ENCODE peak calls at places on chromosomes 6 and 20, in seven cellular contexts. F is CD8-positive, alpha-beta T cell; U is heart left ventricle; B is astrocyte; Z is Peyer's patch; K is cardiac muscle cell; N is IMR-90. M is an unnamed sample. For H3K36me3 and H3K9me3, the result is how much of the 10 kb centered on the place peaks cover.

GRCh38 chr6:129543981-129544380 is 166.0 kb downstream of the ARHGAP18 start:
- DNase-seq in K (no peak), B (peak), Z (no peak), F (no peak), U (no peak), N (peak), M (no peak)

GRCh38 chr6:129890164-129890563 is 29.0 kb upstream of the TMEM244 start:
- DNase-seq in N (peak), B (peak), K (no peak), F (no peak), U (no peak), Z (no peak), M (peak)

GRCh38 chr6:113674075-113674474 is 183.1 kb upstream of the MARCKS start:
- DNase-seq in F (no peak), Z (no peak), K (no peak), B (no peak), U (no peak), N (no peak), M (no peak)

GRCh38 chr6:151963001-151963400 is 155.5 kb downstream of the ESR1 start:
- DNase-seq in F (no peak), Z (no peak), K (no peak), U (no peak), N (no peak), B (no peak), M (no peak)

GRCh38 chr20:24149881-24150307 is 161.3 kb upstream of the GGTLC1 start:
- DNase-seq in F (no peak), Z (no peak), U (no peak), K (peak), B (no peak), N (no peak), M (no peak)

GRCh38 chr6:147077251-147077650 is 127.0 kb upstream of the STXBP5 start:
- DNase-seq in U (no peak), K (no peak), F (no peak), B (no peak), Z (no peak), N (no peak), M (no peak)

GRCh38 chr6:111523484-111524166 is 40.6 kb upstream of the REV3L start:
- DNase-seq in N (no peak), B (no peak), U (no peak), F (no peak), Z (no peak), K (no peak), M (no peak)

GRCh38 chr6:130708338-130708737 is 118.9 kb upstream of the SMLR1 start:
- DNase-seq in Z (no peak), K (no peak), F (no peak), U (no peak), B (no peak), N (peak), M (peak)

GRCh38 chr20:2701671-2702081 is 9.1 kb downstream of the EBF4 start:
- DNase-seq in K (no peak), B (no peak), Z (no peak), F (no peak), N (no peak), U (no peak), M (no peak)

GRCh38 chr6:36386495-36387439 is 702 bp downstream of the ETV7 start:
- DNase-seq in N (peak), F (no peak), U (peak), K (no peak), Z (peak), B (peak), M (peak)

GRCh38 chr6:132357120-132357519 is 44.2 kb downstream of the MOXD1 start:
- DNase-seq in U (no peak), Z (no peak), F (no peak), B (peak), N (peak), K (no peak), M (no peak)

GRCh38 chr6:107652526-107653182 is 162.7 kb downstream of the SOBP start:
- DNase-seq in U (no peak), F (no peak), B (no peak), K (no peak), N (no peak), Z (no peak), M (peak)

GRCh38 chr6:170438402-170438753 is 114.7 kb downstream of the PSMB1 start:
- DNase-seq in U (peak), K (peak), B (peak), Z (peak), N (peak), F (no peak), M (peak)

GRCh38 chr6:132961122-132961521 is 146.8 kb downstream of the RPS12 start:
- DNase-seq in Z (no peak), B (peak), N (peak), F (no peak), U (no peak), K (no peak), M (peak)

GRCh38 chr6:164832410-164832809 is 477.0 kb downstream of the C6orf118 start:
- DNase-seq in U (no peak), F (no peak), N (no peak), K (no peak), Z (no peak), B (no peak), M (no peak)

GRCh38 chr6:15793288-15793687 is 130.5 kb upstream of the DTNBP1 start:
- DNase-seq in F (no peak), B (peak), K (no peak), U (peak), Z (no peak), N (peak), M (peak)

GRCh38 chr6:112929661-112930060 is 582.5 kb downstream of the RFPL4B start:
- DNase-seq in U (no peak), B (peak), Z (no peak), K (no peak), N (no peak), F (no peak), M (no peak)

GRCh38 chr6:112636650-112637260 is 289.6 kb downstream of the RFPL4B start:
- DNase-seq in B (peak), Z (no peak), N (peak), U (no peak), F (no peak), K (no peak), M (no peak)

GRCh38 chr20:60501048-60501447 is 542.8 kb downstream of the CDH26 start:
- DNase-seq in Z (no peak), N (no peak), B (no peak), K (no peak), F (no peak), U (no peak), M (no peak)

GRCh38 chr20:62369508-62370114 is 2.5 kb upstream of the LAMA5 start:
- DNase-seq in Z (no peak), K (no peak), U (no peak), B (no peak), F (no peak), N (no peak), M (no peak)

GRCh38 chr20:24776755-24777271 is 172.3 kb upstream of the CST7 start:
- DNase-seq in B (no peak), N (no peak), U (no peak), F (no peak), K (no peak), Z (peak), M (no peak)

GRCh38 chr6:26561533-26562466 is 23.6 kb downstream of the HMGN4 start:
- DNase-seq in Z (no peak), B (no peak), F (no peak), U (no peak), N (no peak), K (no peak), M (no peak)

GRCh38 chr6:168087436-168088160 is 8.6 kb upstream of the FRMD1 start:
- DNase-seq in K (no peak), F (no peak), N (no peak), B (no peak), U (no peak), Z (no peak), M (no peak)

GRCh38 chr6:108621117-108621516 is 60.4 kb downstream of the FOXO3 start:
- DNase-seq in B (peak), N (peak), F (no peak), K (no peak), U (no peak), Z (no peak), M (peak)

GRCh38 chr6:38639498-38640215 is at the start of gene BTBD9:
- DNase-seq in F (peak), K (peak), B (peak), U (peak), N (peak), Z (peak), M (peak)

GRCh38 chr6:157929076-157929475 is 52.6 kb upstream of the SYNJ2 start:
- DNase-seq in N (no peak), Z (no peak), U (no peak), F (no peak), K (no peak), B (no peak), M (no peak)

GRCh38 chr6:157929765-157930319 is 51.8 kb upstream of the SYNJ2 start:
- DNase-seq in Z (no peak), U (no peak), B (no peak), K (no peak), N (no peak), F (no peak), M (no peak)

GRCh38 chr6:157925771-157926170 is 55.9 kb upstream of the SYNJ2 start:
- DNase-seq in N (no peak), K (no peak), F (no peak), B (no peak), Z (no peak), U (no peak), M (no peak)

GRCh38 chr6:157928428-157928827 is 53.2 kb upstream of the SYNJ2 start:
- DNase-seq in B (no peak), U (no peak), N (no peak), Z (no peak), F (no peak), K (peak), M (no peak)
- H3K36me3 ChIP-seq in B (under half), U (half or more), N (half or more), Z (under half), F (under half), K (under half), M (half or more)

GRCh38 chr6:55643868-55644267 is 64.9 kb upstream of the HMGCLL1 start:
- DNase-seq in N (peak), K (no peak), U (no peak), Z (no peak), B (peak), F (no peak), M (no peak)
- H3K9me3 ChIP-seq in N (under half), K (under half), U (under half), Z (under half), B (under half), F (under half), M (under half)

GRCh38 chr20:34951252-34951651 is 4.4 kb downstream of the GSS start:
- DNase-seq in Z (no peak), F (no peak), K (no peak), N (no peak), B (no peak), U (no peak), M (no peak)
- H3K4me3 ChIP-seq in Z (no peak), F (no peak), K (no peak), N (no peak), B (no peak), U (no peak), M (no peak)

GRCh38 chr6:31887608-31888007 is 8.8 kb upstream of the SLC44A4 start:
- DNase-seq in F (no peak), K (no peak), B (no peak), N (no peak), Z (no peak), U (no peak), M (no peak)

GRCh38 chr6:31886426-31887068 is 7.8 kb upstream of the SLC44A4 start:
- DNase-seq in B (no peak), K (no peak), N (no peak), Z (peak), F (no peak), U (no peak), M (no peak)

GRCh38 chr6:31888281-31889258 is 8.9 kb downstream of the EHMT2 start:
- DNase-seq in F (no peak), U (no peak), Z (peak), K (peak), N (no peak), B (no peak), M (no peak)

GRCh38 chr6:31887173-31887572 is 8.4 kb upstream of the SLC44A4 start:
- DNase-seq in U (no peak), B (no peak), N (no peak), F (no peak), Z (no peak), K (no peak), M (no peak)

DNA sequence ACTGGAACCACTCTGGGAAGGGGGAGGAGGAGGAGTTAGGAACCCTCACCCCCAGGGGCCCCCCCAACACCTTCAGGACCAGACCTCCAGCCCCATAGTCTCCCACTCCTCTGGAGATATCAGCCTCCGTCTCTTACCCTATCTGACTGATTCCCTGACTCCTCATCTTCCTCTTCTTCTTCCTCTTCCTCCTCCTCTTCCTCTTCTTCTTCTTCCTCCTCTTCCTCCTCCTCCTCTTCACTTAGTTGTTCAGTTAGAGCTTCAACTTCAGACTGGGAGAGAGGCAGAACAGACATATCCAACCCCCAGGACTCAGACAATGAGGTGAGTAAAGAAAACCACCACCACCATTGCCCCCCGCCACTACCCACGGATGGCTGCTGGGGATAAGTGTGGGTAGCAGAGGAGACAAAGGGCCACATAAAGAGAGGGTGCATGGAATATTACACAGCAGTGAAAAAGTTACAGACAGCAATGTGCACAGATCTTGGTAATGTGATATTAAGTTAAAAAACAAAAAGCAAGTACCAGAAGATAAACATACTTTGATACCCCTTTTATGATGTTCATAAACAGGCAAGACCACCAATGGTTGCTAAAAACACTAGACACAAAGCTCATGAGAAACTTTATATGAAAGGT is 8.0 kb downstream of the EHMT2 start:
- DNase-seq in K (no peak), U (no peak), Z (no peak), F (no peak), N (no peak), B (no peak), M (no peak)
- H3K36me3 ChIP-seq in K (half or more), U (half or more), Z (under half), F (half or more), N (half or more), B (under half), M (under half)

GRCh38 chr6:137166247-137167098 is 7.0 kb downstream of the IL22RA2 start:
- DNase-seq in K (no peak), N (no peak), F (no peak), B (no peak), Z (no peak), U (no peak), M (no peak)
- H3K9me3 ChIP-seq in K (under half), N (under half), F (under half), B (under half), Z (under half), U (under half), M (under half)

DNA sequence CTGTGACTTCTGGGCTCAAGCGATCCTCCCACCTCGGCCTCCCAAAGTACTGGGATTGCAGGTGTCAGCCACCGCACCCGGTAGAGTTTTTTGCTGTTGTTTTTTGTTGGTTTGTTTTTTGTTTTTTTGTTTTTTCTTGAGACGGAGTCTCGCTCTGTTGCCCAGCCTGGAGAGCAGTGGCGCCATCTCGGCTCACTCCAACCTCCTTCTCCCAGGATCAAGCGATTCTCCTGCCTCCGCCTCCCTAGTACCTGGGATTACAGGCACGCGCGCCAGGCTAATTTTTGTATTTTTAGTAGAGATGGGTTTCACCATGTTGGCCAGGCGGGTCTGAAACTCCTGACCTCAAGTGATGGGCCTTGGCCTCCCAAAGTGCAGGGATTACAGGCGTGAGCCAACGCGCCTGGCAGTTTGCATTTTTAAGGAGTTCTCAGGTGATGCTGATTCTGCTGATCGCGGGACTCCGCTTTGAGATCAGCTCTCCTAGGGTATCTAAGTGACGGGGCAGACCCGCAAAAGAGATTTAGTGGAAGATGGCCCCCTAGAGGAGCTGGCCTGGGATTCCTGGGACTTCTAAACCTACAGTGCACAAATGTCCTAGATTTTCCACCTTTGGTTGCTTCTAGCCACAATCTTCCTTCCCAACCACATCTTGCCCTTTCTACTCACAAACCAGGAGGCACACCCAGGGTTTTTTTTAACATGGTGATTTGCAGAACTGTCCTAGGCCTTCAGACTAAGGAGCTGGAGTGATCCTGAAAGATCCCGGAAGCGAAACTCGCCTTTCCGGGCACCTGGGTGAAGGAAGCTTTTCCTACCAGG is 45.2 kb downstream of the DPPA5 start:
- DNase-seq in B (no peak), N (no peak), U (no peak), F (no peak), Z (no peak), K (peak), M (peak)
- H3K4me3 ChIP-seq in B (peak), N (peak), U (peak), F (peak), Z (peak), K (peak), M (peak)

GRCh38 chr20:37201827-37202162 is 22.4 kb upstream of the MROH8 start:
- DNase-seq in F (no peak), N (no peak), K (no peak), U (no peak), Z (no peak), B (no peak), M (no peak)
- H3K36me3 ChIP-seq in F (half or more), N (under half), K (under half), U (half or more), Z (under half), B (under half), M (half or more)

DNA sequence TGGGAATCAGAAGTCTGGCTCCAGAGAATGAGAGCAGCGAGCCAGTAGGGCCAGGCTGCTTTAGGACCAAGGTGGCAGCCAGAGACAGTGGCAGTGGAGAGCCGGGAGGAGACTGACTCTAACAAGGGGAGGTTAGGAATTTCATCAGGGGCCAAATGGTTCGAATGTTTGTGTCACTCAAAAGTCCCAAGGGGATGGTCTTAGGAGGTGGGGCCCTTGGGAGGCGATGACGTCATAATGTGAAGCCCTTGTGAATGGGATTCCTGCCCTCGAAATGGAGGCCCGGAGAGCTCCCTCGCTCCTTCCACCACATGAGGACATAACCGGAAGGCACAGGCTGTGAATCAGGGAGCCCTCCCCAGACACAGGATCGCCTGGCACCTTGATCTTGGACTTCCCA is 299.7 kb downstream of the QKI start:
- DNase-seq in Z (no peak), F (no peak), U (no peak), B (no peak), N (no peak), K (no peak), M (no peak)
- H3K9me3 ChIP-seq in Z (under half), F (under half), U (under half), B (under half), N (under half), K (under half), M (under half)

DNA sequence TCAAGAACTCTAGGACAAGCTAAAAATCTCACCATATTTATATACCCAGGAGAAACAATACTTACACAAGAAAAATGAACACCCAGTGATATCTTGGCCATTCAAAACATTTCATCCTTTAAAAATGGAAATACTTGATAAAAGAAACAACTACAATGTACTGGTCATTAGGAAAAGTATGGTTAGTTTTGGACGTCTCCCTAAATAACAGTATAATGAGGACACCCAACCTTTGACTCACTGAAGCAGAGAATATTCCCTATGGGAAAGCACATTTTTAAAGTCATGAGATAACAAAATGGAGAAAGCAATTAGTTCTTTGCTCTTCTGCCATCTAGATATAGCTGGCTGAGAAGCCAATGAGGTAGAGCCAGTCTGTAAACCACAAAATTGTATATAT is 164.4 kb downstream of the TBX18 start:
- DNase-seq in F (no peak), K (no peak), N (no peak), B (no peak), U (no peak), Z (no peak), M (no peak)
- H3K4me3 ChIP-seq in F (no peak), K (no peak), N (no peak), B (no peak), U (no peak), Z (no peak), M (no peak)

GRCh38 chr20:41413169-41413568 is 46.6 kb upstream of the EMILIN3 start:
- DNase-seq in Z (no peak), F (no peak), N (no peak), B (no peak), K (no peak), U (no peak), M (no peak)

GRCh38 chr20:41415191-41415590 is 48.6 kb upstream of the EMILIN3 start:
- DNase-seq in Z (no peak), F (no peak), K (no peak), B (no peak), N (no peak), U (no peak), M (no peak)

GRCh38 chr20:41411458-41411857 is 44.8 kb upstream of the EMILIN3 start:
- DNase-seq in U (no peak), Z (no peak), K (no peak), F (no peak), B (peak), N (peak), M (no peak)

GRCh38 chr20:41408986-41409385 is 42.4 kb upstream of the EMILIN3 start:
- DNase-seq in B (no peak), F (no peak), Z (no peak), N (no peak), K (no peak), U (peak), M (no peak)

DNA sequence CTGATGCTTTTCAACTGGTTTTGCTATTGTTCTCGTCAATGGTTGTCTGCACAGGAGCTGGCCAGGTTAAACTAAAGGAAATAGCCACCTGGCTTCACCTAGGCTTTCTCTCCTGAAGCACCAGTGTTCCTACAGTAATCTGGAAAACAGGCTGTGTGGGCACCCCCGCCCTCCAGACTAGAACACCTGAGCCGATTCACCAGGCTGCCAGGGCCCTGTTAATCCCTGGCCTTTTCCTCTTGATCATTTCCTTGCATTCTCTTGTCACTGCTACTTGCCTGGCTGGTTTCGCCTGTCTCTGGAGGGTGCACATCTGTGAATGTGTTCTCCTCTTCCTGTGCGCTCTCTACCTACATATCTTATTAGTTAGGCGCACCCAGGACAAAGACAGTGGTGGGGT is 45.7 kb upstream of the EMILIN3 start:
- DNase-seq in Z (no peak), K (no peak), F (no peak), N (no peak), B (no peak), U (no peak), M (no peak)
- H3K36me3 ChIP-seq in Z (under half), K (half or more), F (half or more), N (half or more), B (under half), U (half or more), M (half or more)

M was measured in MG63.